ENCODE peak calls at places on chromosomes 4 and X, in nine cellular contexts. R is endothelial cell; B is kidney tubule cell; E is naive thymus-derived CD8-positive, alpha-beta T cell; A is AG08395; C is G401; G is CD8-positive, alpha-beta memory T cell; F is activated gamma-delta T cell; N is EL. U is an unnamed sample.

GRCh38 chr4:74529284-74530041 is 84.5 kb downstream of the AREG start:
- DNase-seq in C (no peak), R (no peak), G (no peak), A (no peak), E (no peak), F (no peak), N (no peak), B (no peak), U (no peak)

GRCh38 chrX:26851981-26852380 is 611.2 kb downstream of the PPP4R3C start:
- DNase-seq in B (peak; percentile 36), G (no peak), F (no peak), C (peak; percentile 0), E (no peak), N (no peak), R (no peak), A (no peak), U (no peak)

GRCh38 chr4:138869165-138869564 is 146.4 kb upstream of the NOCT start:
- DNase-seq in B (no peak), C (no peak), E (no peak), N (no peak), A (no peak), F (no peak), R (no peak), G (no peak), U (no peak)

GRCh38 chrX:136528645-136529315 is 3.2 kb upstream of the VGLL1 start:
- DNase-seq in G (no peak), N (no peak), B (peak; percentile 1), E (no peak), A (no peak), C (no peak), R (no peak), F (no peak), U (no peak)

GRCh38 chr4:177381762-177382310 is 60.4 kb downstream of the AGA start:
- DNase-seq in A (no peak), B (no peak), N (no peak), F (no peak), G (no peak), R (no peak), C (no peak), E (no peak), U (peak; percentile 55)

GRCh38 chrX:68693481-68694410 is 46.3 kb downstream of the STARD8 start:
- DNase-seq in C (peak; percentile 1), R (peak; percentile 77), B (peak; percentile 77), G (no peak), N (peak; percentile 79), F (no peak), E (no peak), A (peak; percentile 82), U (peak; percentile 91)

GRCh38 chr4:102518703-102519131 is 17.6 kb downstream of the NFKB1 start:
- DNase-seq in G (peak; percentile 73), B (peak; percentile 11), R (no peak), C (no peak), F (no peak), A (no peak), N (no peak), E (no peak), U (no peak)

GRCh38 chr4:93313207-93313606 is 515.3 kb upstream of the ATOH1 start:
- DNase-seq in G (no peak), R (no peak), F (no peak), E (no peak), B (peak; percentile 26), C (no peak), N (no peak), A (no peak), U (no peak)

GRCh38 chr4:16582526-16582925 is 315.9 kb downstream of the LDB2 start:
- DNase-seq in C (no peak), E (no peak), R (peak; percentile 41), N (peak; percentile 8), A (no peak), B (no peak), G (no peak), F (no peak), U (no peak)

GRCh38 chr4:101145081-101145480 is 202.2 kb downstream of the PPP3CA start:
- DNase-seq in N (no peak), A (no peak), G (no peak), C (no peak), B (no peak), F (no peak), E (no peak), R (no peak), U (no peak)

GRCh38 chrX:54042609-54043010 is 1.7 kb downstream of the PHF8 start:
- DNase-seq in E (no peak), G (peak; percentile 23), N (peak; percentile 70), A (peak; percentile 65), C (peak; percentile 29), B (peak; percentile 53), R (peak; percentile 28), F (no peak), U (peak; percentile 56)

GRCh38 chrX:56789518-56790070 is 60.6 kb downstream of the NBDY start:
- DNase-seq in C (peak; percentile 41), B (no peak), F (no peak), N (no peak), E (no peak), A (no peak), G (no peak), R (no peak), U (no peak)

GRCh38 chrX:11944486-11944885 is 186.4 kb downstream of the MSL3 start:
- DNase-seq in E (no peak), A (peak; percentile 55), B (peak; percentile 79), N (peak; percentile 70), C (no peak), F (no peak), R (peak; percentile 38), G (no peak), U (no peak)

GRCh38 chr4:139188648-139189416 is 11.8 kb upstream of the ELF2 start:
- DNase-seq in C (no peak), G (no peak), F (no peak), N (no peak), A (no peak), B (peak; percentile 39), E (no peak), R (no peak), U (no peak)

GRCh38 chrX:123736333-123736921 is 3.6 kb upstream of the THOC2 start:
- DNase-seq in N (peak; percentile 81), F (no peak), E (no peak), B (peak; percentile 45), A (peak; percentile 28), G (no peak), R (no peak), C (no peak), U (no peak)

U was measured in upper lobe of left lung.